ENCODE peak calls at places on chromosomes 3 and 15, in seven cellular contexts. M is Peyer's patch, G is transverse colon, N is GM12892, W is breast epithelium, F is endothelial cell of umbilical vein, X is stomach. B is an unnamed sample.
A peak's percentile ranks its signal among the peaks of the same experiment; 100 is the strongest.

GRCh38 chr3:153513236-153513635 is 351.2 kb downstream of the RAP2B start:
- DNase-seq in X (no peak), N (no peak), W (no peak), F (peak; percentile 34), G (no peak), M (no peak), B (peak; percentile 3)

GRCh38 chr15:45795487-45796069 is 160.7 kb downstream of the SQOR start:
- DNase-seq in G (peak; percentile 48), F (peak; percentile 78), M (peak; percentile 59), N (no peak), X (peak; percentile 31), W (no peak), B (peak; percentile 42)

GRCh38 chr3:12869025-12869695 is 27.8 kb upstream of the RPL32 start:
- DNase-seq in X (peak; percentile 76), W (no peak), G (peak; percentile 67), M (peak; percentile 79), F (peak; percentile 18), N (peak; percentile 67), B (peak; percentile 64)

GRCh38 chr15:83734487-83734886 is 80.6 kb downstream of the ADAMTSL3 start:
- DNase-seq in F (no peak), N (no peak), W (no peak), M (no peak), X (no peak), G (no peak), B (no peak)

GRCh38 chr3:104245241-104245640 is 1121.5 kb upstream of the ALCAM start:
- DNase-seq in G (no peak), W (no peak), N (no peak), M (no peak), X (no peak), F (peak; percentile 11), B (no peak)

GRCh38 chr15:82021992-82022391 is 23.8 kb downstream of the MEX3B start:
- DNase-seq in X (no peak), N (no peak), M (no peak), F (no peak), G (no peak), W (no peak), B (no peak)

GRCh38 chr3:43287514-43287913 is 1.2 kb downstream of the SNRK start:
- DNase-seq in W (no peak), M (no peak), N (no peak), G (no peak), X (no peak), F (peak; percentile 33), B (peak; percentile 40)

GRCh38 chr15:31228980-31229826 is 97.4 kb upstream of the KLF13 start:
- DNase-seq in G (peak; percentile 87), F (no peak), W (no peak), M (peak; percentile 81), X (peak; percentile 88), N (peak; percentile 64), B (no peak)

GRCh38 chr3:10855083-10855870 is 39.2 kb downstream of the SLC6A11 start:
- DNase-seq in X (no peak), G (no peak), M (no peak), F (no peak), N (no peak), W (no peak), B (no peak)

GRCh38 chr3:38139191-38139590 is 730 bp downstream of the MYD88 start:
- DNase-seq in M (peak; percentile 48), W (no peak), G (no peak), F (no peak), X (peak; percentile 25), N (no peak), B (no peak)
- TF ChIP-seq POLR2A in M (no peak), W (no peak), G (no peak), F (no peak), X (no peak), N (no peak), B (no peak)

DNA sequence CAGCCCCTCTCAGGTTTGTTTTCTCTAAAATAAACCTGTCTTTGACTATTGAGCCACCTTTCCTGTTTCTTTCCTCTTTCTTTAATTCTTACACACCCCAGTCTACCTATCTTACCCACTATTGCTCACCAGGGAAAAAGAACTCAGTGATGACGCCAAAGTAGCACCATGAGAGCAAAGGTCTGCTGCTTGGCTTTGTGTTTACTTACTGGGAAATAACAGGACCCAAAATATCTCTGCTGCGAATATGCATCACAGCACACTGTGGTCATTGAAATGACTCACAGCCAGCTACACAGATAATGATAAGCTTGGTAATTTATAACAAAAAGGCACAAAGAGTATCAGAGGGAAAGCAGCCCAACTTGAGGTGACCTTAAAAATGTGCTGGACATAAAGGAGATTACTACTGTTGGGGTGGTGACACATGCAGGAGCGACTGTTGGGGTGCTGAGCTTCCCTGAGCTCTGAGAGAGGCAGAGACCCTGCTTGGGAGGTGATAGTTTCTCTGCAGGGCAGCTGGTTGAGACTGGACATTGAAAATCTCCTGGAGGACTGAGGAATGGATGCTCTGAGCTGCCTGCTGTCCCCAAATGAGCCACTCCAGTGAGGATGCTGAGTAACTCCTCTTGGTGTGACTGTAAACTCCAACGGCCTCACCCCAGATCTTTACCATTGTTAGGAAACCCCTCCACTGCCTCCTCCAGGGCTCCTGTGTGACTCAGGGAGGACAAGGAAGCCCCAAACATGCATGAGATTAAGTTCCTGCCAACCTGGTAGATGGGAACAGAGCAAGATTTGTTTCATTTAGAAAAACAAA is 14.5 kb downstream of the EFCAB12 start:
- DNase-seq in N (no peak), G (no peak), W (peak; percentile 17), F (peak; percentile 71), M (peak; percentile 65), X (no peak), B (peak; percentile 83)
- TF ChIP-seq POLR2A in N (no peak), G (no peak), W (no peak), F (no peak), M (no peak), X (no peak), B (peak; percentile 68)

GRCh38 chr3:184711366-184712247 is at the start of gene MAGEF1:
- DNase-seq in F (peak; percentile 57), X (peak; percentile 83), G (peak; percentile 85), W (peak; percentile 75), N (peak; percentile 71), M (peak; percentile 86), B (peak; percentile 83)
- TF ChIP-seq POLR2A in F (peak; percentile 28), X (no peak), G (peak; percentile 71), W (no peak), N (peak; percentile 67), M (peak; percentile 55), B (peak; percentile 52)

DNA sequence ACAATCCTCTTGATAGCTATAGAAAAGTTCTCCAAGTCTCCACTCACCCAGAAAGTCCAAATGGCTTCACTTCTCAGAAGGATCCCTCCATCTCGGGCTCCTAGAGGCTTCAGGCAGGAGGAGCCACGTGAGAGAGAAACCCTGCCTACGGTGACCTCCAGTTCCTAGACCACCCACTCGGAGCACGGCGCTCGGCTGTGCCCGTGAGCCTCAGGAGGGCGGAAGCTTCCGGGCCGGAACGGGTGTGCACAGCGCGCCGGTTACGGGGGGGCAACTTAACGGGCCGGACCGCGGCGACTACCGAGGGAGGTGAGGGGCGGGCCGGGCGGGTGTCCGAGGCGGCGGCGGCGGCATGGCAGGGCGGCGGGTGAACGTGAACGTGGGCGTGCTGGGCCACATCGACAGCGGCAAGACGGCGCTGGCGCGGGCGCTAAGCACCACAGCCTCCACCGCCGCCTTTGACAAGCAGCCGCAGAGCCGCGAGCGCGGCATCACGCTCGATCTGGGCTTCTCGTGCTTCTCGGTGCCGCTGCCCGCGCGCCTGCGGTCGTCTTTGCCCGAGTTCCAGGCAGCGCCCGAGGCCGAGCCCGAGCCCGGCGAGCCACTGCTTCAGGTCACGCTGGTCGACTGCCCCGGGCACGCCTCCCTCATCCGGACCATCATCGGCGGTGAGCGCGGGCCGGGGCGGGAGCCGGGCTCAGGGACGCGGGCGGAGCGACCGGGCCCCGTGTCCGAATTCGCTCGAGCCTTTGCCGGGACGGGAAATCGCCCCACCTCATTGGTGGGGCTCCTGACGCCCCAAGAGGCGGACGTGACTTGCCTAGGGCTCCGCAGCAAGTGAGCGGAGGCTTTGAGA is at the start of gene EEFSEC:
- DNase-seq in M (peak; percentile 91), W (peak; percentile 79), G (peak; percentile 86), X (peak; percentile 85), N (peak; percentile 72), F (peak; percentile 79), B (peak; percentile 93)
- TF ChIP-seq POLR2A in M (peak; percentile 50), W (no peak), G (peak; percentile 59), X (no peak), N (peak; percentile 70), F (peak; percentile 60), B (peak; percentile 66)

GRCh38 chr15:88207565-88207964 is 49.0 kb downstream of the NTRK3 start:
- DNase-seq in G (no peak), N (no peak), X (no peak), M (no peak), F (no peak), W (no peak), B (peak; percentile 2)
- TF ChIP-seq POLR2A in G (no peak), N (no peak), X (no peak), M (no peak), F (no peak), W (no peak), B (no peak)

GRCh38 chr3:151863611-151864010 is 9.8 kb upstream of the SUCNR1 start:
- DNase-seq in G (no peak), F (peak; percentile 24), X (no peak), N (no peak), W (no peak), M (no peak), B (no peak)

GRCh38 chr3:151864423-151865101 is 8.9 kb upstream of the SUCNR1 start:
- DNase-seq in M (no peak), N (no peak), X (no peak), F (peak; percentile 84), G (no peak), W (no peak), B (peak; percentile 12)

GRCh38 chr3:151856106-151856505 is 17.3 kb upstream of the SUCNR1 start:
- DNase-seq in X (no peak), M (no peak), G (no peak), W (no peak), N (no peak), F (no peak), B (no peak)

GRCh38 chr3:151859125-151859741 is 14.2 kb upstream of the SUCNR1 start:
- DNase-seq in M (no peak), F (no peak), X (no peak), G (no peak), W (no peak), N (no peak), B (no peak)

GRCh38 chr3:151859905-151860304 is 13.5 kb upstream of the SUCNR1 start:
- DNase-seq in F (no peak), G (no peak), N (no peak), W (no peak), X (no peak), M (no peak), B (no peak)
- TF ChIP-seq POLR2A in F (no peak), G (no peak), N (no peak), W (no peak), X (no peak), M (no peak), B (no peak)